ENCODE peak calls at places on chromosomes 7 and 10, in six cellular contexts. N is colonic mucosa; B is COLO829; L is thyroid gland; E is cardiac muscle cell; F is activated CD4-positive, alpha-beta T cell treated with anti-CD3 and anti-CD28 coated beads, Interleukin-2, amount 50 U/mL, for 48 hours. Y is an unnamed sample.

GRCh38 chr7:55071411-55072188 is 52.8 kb downstream of the EGFR start:
- DNase-seq in N (no peak), B (no peak), L (no peak), E (no peak), F (no peak), Y (no peak)

GRCh38 chr7:157521061-157521731 is 184.4 kb downstream of the DNAJB6 start:
- DNase-seq in N (no peak), B (no peak), L (no peak), E (no peak), F (no peak), Y (no peak)

GRCh38 chr7:24830440-24831050 is 73.3 kb upstream of the GSDME start:
- DNase-seq in N (no peak), B (no peak), L (no peak), E (no peak), F (no peak), Y (peak; percentile 17)

GRCh38 chr7:100629117-100629711 is 12.1 kb downstream of the TFR2 start:
- DNase-seq in N (no peak), B (no peak), L (no peak), E (peak; percentile 39), F (peak; percentile 53), Y (no peak)

GRCh38 chr10:102753724-102754123 is 10.0 kb downstream of the WBP1L start:
- DNase-seq in N (no peak), B (no peak), L (no peak), E (no peak), F (no peak), Y (no peak)

GRCh38 chr10:122344741-122345258 is 29.7 kb upstream of the PLEKHA1 start:
- DNase-seq in N (peak; percentile 53), B (peak; percentile 82), L (no peak), E (no peak), F (no peak), Y (no peak)

GRCh38 chr10:130802301-130802700 is 509.2 kb downstream of the TCERG1L start:
- DNase-seq in N (no peak), B (no peak), L (no peak), E (no peak), F (no peak), Y (peak; percentile 46)

GRCh38 chr7:127844707-127845331 is 186.4 kb downstream of the LRRC4 start:
- DNase-seq in N (peak; percentile 55), B (no peak), L (peak; percentile 35), E (no peak), F (no peak), Y (no peak)

GRCh38 chr7:73606801-73607691 is 17.3 kb downstream of the MLXIPL start:
- DNase-seq in N (peak; percentile 61), B (peak; percentile 52), L (peak; percentile 46), E (peak; percentile 79), F (peak; percentile 72), Y (no peak)

GRCh38 chr10:126972622-126973414 is 67.6 kb downstream of the DOCK1 start:
- DNase-seq in N (no peak), B (peak; percentile 51), L (no peak), E (no peak), F (no peak), Y (no peak)

GRCh38 chr10:16779375-16779774 is 37.8 kb downstream of the RSU1 start:
- DNase-seq in N (no peak), B (no peak), L (no peak), E (no peak), F (peak; percentile 83), Y (no peak)

GRCh38 chr10:124379609-124380193 is 39.0 kb downstream of the OAT start:
- DNase-seq in N (no peak), B (no peak), L (no peak), E (no peak), F (no peak), Y (no peak)

GRCh38 chr10:111677747-111678146 is 505.8 kb downstream of the GPAM start:
- DNase-seq in N (no peak), B (peak; percentile 43), L (no peak), E (no peak), F (no peak), Y (no peak)

GRCh38 chr7:75624134-75624832 is 114.5 kb downstream of the HIP1 start:
- DNase-seq in N (no peak), B (no peak), L (peak; percentile 58), E (peak; percentile 60), F (no peak), Y (no peak)

GRCh38 chr10:133384071-133384470 is 5.0 kb downstream of the PAOX start:
- DNase-seq in N (no peak), B (no peak), L (no peak), E (no peak), F (no peak), Y (no peak)

GRCh38 chr7:73436031-73436929 is 2.7 kb downstream of the FZD9 start:
- DNase-seq in N (no peak), B (no peak), L (no peak), E (no peak), F (no peak), Y (no peak)

GRCh38 chr10:9342865-9343450 is 1288.5 kb downstream of the GATA3 start:
- DNase-seq in N (no peak), B (peak; percentile 13), L (no peak), E (peak; percentile 73), F (no peak), Y (no peak)

GRCh38 chr7:1839701-1840100 is 169.6 kb downstream of the ELFN1 start:
- DNase-seq in N (no peak), B (no peak), L (no peak), E (no peak), F (no peak), Y (no peak)

GRCh38 chr10:70335246-70335613 is 47.2 kb downstream of the LRRC20 start:
- DNase-seq in N (no peak), B (no peak), L (no peak), E (no peak), F (no peak), Y (no peak)

GRCh38 chr10:28663576-28664368 is 13.5 kb upstream of the BAMBI start:
- DNase-seq in N (peak; percentile 80), B (peak; percentile 74), L (peak; percentile 74), E (peak; percentile 90), F (peak; percentile 74), Y (peak; percentile 20)

GRCh38 chr10:84138478-84139125 is 707 bp upstream of the GHITM start:
- DNase-seq in N (peak; percentile 65), B (peak; percentile 4), L (peak; percentile 27), E (no peak), F (peak; percentile 81), Y (no peak)

GRCh38 chr7:18345641-18346234 is 149.8 kb upstream of the HDAC9 start:
- DNase-seq in N (peak; percentile 51), B (peak; percentile 30), L (peak; percentile 21), E (peak; percentile 68), F (peak; percentile 35), Y (peak; percentile 47)

GRCh38 chr10:24701447-24701846 is 22.2 kb downstream of the ARHGAP21 start:
- DNase-seq in N (no peak), B (no peak), L (no peak), E (no peak), F (no peak), Y (no peak)

GRCh38 chr7:120925392-120925791 is 25.2 kb upstream of the ING3 start:
- DNase-seq in N (no peak), B (no peak), L (no peak), E (no peak), F (no peak), Y (no peak)

GRCh38 chr10:95655571-95656290 is 780 bp downstream of the ALDH18A1 start:
- DNase-seq in N (peak; percentile 34), B (no peak), L (no peak), E (peak; percentile 40), F (peak; percentile 38), Y (no peak)

GRCh38 chr7:129161524-129161923 is 17.0 kb downstream of the TSPAN33 start:
- DNase-seq in N (no peak), B (no peak), L (peak; percentile 60), E (no peak), F (no peak), Y (no peak)

GRCh38 chr10:17375936-17376584 is 78.3 kb downstream of the ST8SIA6 start:
- DNase-seq in N (no peak), B (no peak), L (no peak), E (peak; percentile 1), F (peak; percentile 62), Y (no peak)

GRCh38 chr7:47852330-47853245 is 95.7 kb downstream of the PKD1L1 start:
- DNase-seq in N (no peak), B (peak; percentile 51), L (no peak), E (peak; percentile 18), F (peak; percentile 6), Y (no peak)

GRCh38 chr10:127320176-127320575 is 123.8 kb upstream of the INSYN2A start:
- DNase-seq in N (no peak), B (no peak), L (no peak), E (no peak), F (no peak), Y (no peak)

GRCh38 chr7:72099784-72100183 is 312.4 kb downstream of the CALN1 start:
- DNase-seq in N (no peak), B (no peak), L (no peak), E (no peak), F (no peak), Y (no peak)

GRCh38 chr10:77629775-77630565 is 7.6 kb downstream of the KCNMA1 start:
- DNase-seq in N (no peak), B (no peak), L (no peak), E (no peak), F (no peak), Y (no peak)

GRCh38 chr7:3162286-3162685 is 118.6 kb upstream of the CARD11 start:
- DNase-seq in N (no peak), B (no peak), L (no peak), E (no peak), F (no peak), Y (no peak)

GRCh38 chr10:129929343-129930297 is 34.5 kb downstream of the EBF3 start:
- DNase-seq in N (no peak), B (no peak), L (no peak), E (no peak), F (no peak), Y (no peak)

GRCh38 chr7:127250312-127251047 is 2.3 kb downstream of the GRM8 start:
- DNase-seq in N (no peak), B (no peak), L (no peak), E (no peak), F (no peak), Y (peak; percentile 17)

GRCh38 chr7:147593271-147594057 is 997.1 kb upstream of the C7orf33 start:
- DNase-seq in N (no peak), B (no peak), L (no peak), E (no peak), F (no peak), Y (no peak)

GRCh38 chr10:76333801-76334200 is 902.4 kb downstream of the LRMDA start:
- DNase-seq in N (no peak), B (no peak), L (no peak), E (no peak), F (no peak), Y (no peak)

GRCh38 chr7:28135296-28135695 is 45.3 kb downstream of the JAZF1 start:
- DNase-seq in N (no peak), B (no peak), L (no peak), E (no peak), F (no peak), Y (no peak)

GRCh38 chr7:2782565-2782964 is 61.5 kb downstream of the GNA12 start:
- DNase-seq in N (no peak), B (no peak), L (no peak), E (no peak), F (peak; percentile 16), Y (no peak)

Y was measured in NCI-H187.